ENCODE peak calls at places on chromosome 1, in seven cellular contexts. One of them, this sample, is unnamed.

GRCh38 chr1:203915811-203916210 is 54.4 kb downstream of the SNRPE start:
- DNase-seq in GM06990: no peak
- DNase-seq in aorta: no peak
- DNase-seq in left ventricle myocardium inferior: no peak
- DNase-seq in thoracic aorta: no peak
- DNase-seq in fibroblast of lung: peak; percentile 73
- DNase-seq in psoas muscle: no peak
- DNase-seq in this sample: no peak

GRCh38 chr1:177600936-177601335 is 368.9 kb downstream of the SEC16B start:
- DNase-seq in GM06990: no peak
- DNase-seq in aorta: no peak
- DNase-seq in left ventricle myocardium inferior: no peak
- DNase-seq in thoracic aorta: no peak
- DNase-seq in fibroblast of lung: no peak
- DNase-seq in psoas muscle: no peak
- DNase-seq in this sample: no peak

GRCh38 chr1:14328687-14329086 is 269.8 kb upstream of the KAZN start:
- DNase-seq in GM06990: no peak
- DNase-seq in aorta: no peak
- DNase-seq in left ventricle myocardium inferior: no peak
- DNase-seq in thoracic aorta: no peak
- DNase-seq in fibroblast of lung: peak; percentile 22
- DNase-seq in psoas muscle: no peak
- DNase-seq in this sample: no peak

GRCh38 chr1:10283318-10283984 is 73.1 kb downstream of the KIF1B start:
- DNase-seq in GM06990: peak; percentile 39
- DNase-seq in aorta: no peak
- DNase-seq in left ventricle myocardium inferior: no peak
- DNase-seq in thoracic aorta: no peak
- DNase-seq in fibroblast of lung: peak; percentile 35
- DNase-seq in psoas muscle: no peak
- DNase-seq in this sample: no peak

GRCh38 chr1:226736908-226737818 is 1.9 kb downstream of the ITPKB start:
- DNase-seq in GM06990: peak; percentile 70
- DNase-seq in aorta: peak; percentile 71
- DNase-seq in left ventricle myocardium inferior: peak; percentile 39
- DNase-seq in thoracic aorta: no peak
- DNase-seq in fibroblast of lung: peak; percentile 51
- DNase-seq in psoas muscle: peak; percentile 49
- DNase-seq in this sample: peak; percentile 58

GRCh38 chr1:16213013-16213412 is 561 bp upstream of the ARHGEF19 start:
- DNase-seq in GM06990: no peak
- DNase-seq in aorta: no peak
- DNase-seq in left ventricle myocardium inferior: no peak
- DNase-seq in thoracic aorta: no peak
- DNase-seq in fibroblast of lung: no peak
- DNase-seq in psoas muscle: no peak
- DNase-seq in this sample: no peak

GRCh38 chr1:227749225-227749624 is 14.0 kb downstream of the SNAP47 start:
- DNase-seq in GM06990: no peak
- DNase-seq in aorta: no peak
- DNase-seq in left ventricle myocardium inferior: no peak
- DNase-seq in thoracic aorta: no peak
- DNase-seq in fibroblast of lung: no peak
- DNase-seq in psoas muscle: no peak
- DNase-seq in this sample: no peak

GRCh38 chr1:94589728-94590127 is 48.2 kb upstream of the F3 start:
- DNase-seq in GM06990: no peak
- DNase-seq in aorta: no peak
- DNase-seq in left ventricle myocardium inferior: no peak
- DNase-seq in thoracic aorta: no peak
- DNase-seq in fibroblast of lung: no peak
- DNase-seq in psoas muscle: no peak
- DNase-seq in this sample: no peak

GRCh38 chr1:7044471-7044805 is 259.2 kb downstream of the CAMTA1 start:
- DNase-seq in GM06990: no peak
- DNase-seq in aorta: no peak
- DNase-seq in left ventricle myocardium inferior: no peak
- DNase-seq in thoracic aorta: no peak
- DNase-seq in fibroblast of lung: no peak
- DNase-seq in psoas muscle: no peak
- DNase-seq in this sample: no peak

GRCh38 chr1:212179394-212180076 is 105.7 kb upstream of the PPP2R5A start:
- DNase-seq in GM06990: no peak
- DNase-seq in aorta: no peak
- DNase-seq in left ventricle myocardium inferior: no peak
- DNase-seq in thoracic aorta: no peak
- DNase-seq in fibroblast of lung: peak; percentile 95
- DNase-seq in psoas muscle: no peak
- DNase-seq in this sample: no peak

GRCh38 chr1:59686574-59686973 is 128.2 kb upstream of the HOOK1 start:
- DNase-seq in GM06990: no peak
- DNase-seq in aorta: no peak
- DNase-seq in left ventricle myocardium inferior: no peak
- DNase-seq in thoracic aorta: no peak
- DNase-seq in fibroblast of lung: no peak
- DNase-seq in psoas muscle: no peak
- DNase-seq in this sample: no peak
- H3K4me3 ChIP-seq in GM06990: no peak overlapping the region
- H3K4me3 ChIP-seq in aorta: no peak overlapping the region
- H3K4me3 ChIP-seq in left ventricle myocardium inferior: no peak overlapping the region
- H3K4me3 ChIP-seq in thoracic aorta: no peak overlapping the region
- H3K4me3 ChIP-seq in fibroblast of lung: no peak overlapping the region
- H3K4me3 ChIP-seq in psoas muscle: peak overlapping the region; percentile 10
- H3K4me3 ChIP-seq in this sample: no peak overlapping the region

GRCh38 chr1:205251576-205251975 is 23.8 kb downstream of the TMCC2 start:
- DNase-seq in GM06990: no peak
- DNase-seq in aorta: no peak
- DNase-seq in left ventricle myocardium inferior: no peak
- DNase-seq in thoracic aorta: no peak
- DNase-seq in fibroblast of lung: peak; percentile 61
- DNase-seq in psoas muscle: no peak
- DNase-seq in this sample: no peak
- H3K4me3 ChIP-seq in GM06990: no peak overlapping the region
- H3K4me3 ChIP-seq in aorta: no peak overlapping the region
- H3K4me3 ChIP-seq in left ventricle myocardium inferior: no peak overlapping the region
- H3K4me3 ChIP-seq in thoracic aorta: no peak overlapping the region
- H3K4me3 ChIP-seq in fibroblast of lung: no peak overlapping the region
- H3K4me3 ChIP-seq in psoas muscle: no peak overlapping the region
- H3K4me3 ChIP-seq in this sample: no peak overlapping the region

DNA sequence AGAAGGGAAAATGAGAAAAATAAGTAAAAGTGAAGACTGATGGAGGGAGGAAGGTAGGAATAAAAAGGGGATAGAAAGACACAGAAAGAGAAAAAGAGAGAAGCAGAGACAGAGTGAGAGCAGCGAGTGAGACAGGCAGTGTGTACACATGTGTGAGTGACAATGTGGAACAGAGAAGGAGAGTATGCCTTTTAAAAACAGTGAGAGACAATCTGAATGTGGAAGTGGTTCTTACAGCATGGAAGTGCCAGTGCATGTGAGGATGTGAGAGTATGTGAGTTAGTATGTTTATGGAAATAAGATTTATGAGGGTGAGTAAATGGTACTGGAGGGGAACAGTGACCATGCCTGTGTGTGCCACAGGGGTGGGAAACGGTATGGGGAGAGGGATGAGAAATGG is 1.2 kb downstream of the NEGR1 start:
- DNase-seq in GM06990: no peak
- DNase-seq in aorta: no peak
- DNase-seq in left ventricle myocardium inferior: no peak
- DNase-seq in thoracic aorta: no peak
- DNase-seq in fibroblast of lung: no peak
- DNase-seq in psoas muscle: no peak
- DNase-seq in this sample: no peak
- H3K4me3 ChIP-seq in GM06990: no peak overlapping the region
- H3K4me3 ChIP-seq in aorta: no peak overlapping the region
- H3K4me3 ChIP-seq in left ventricle myocardium inferior: peak overlapping the region; percentile 85
- H3K4me3 ChIP-seq in thoracic aorta: peak overlapping the region; percentile 77
- H3K4me3 ChIP-seq in fibroblast of lung: peak overlapping the region; percentile 5
- H3K4me3 ChIP-seq in psoas muscle: peak overlapping the region; percentile 81
- H3K4me3 ChIP-seq in this sample: peak overlapping the region; percentile 79

GRCh38 chr1:116380499-116381316 is 7.7 kb downstream of the ATP1A1 start:
- DNase-seq in GM06990: no peak
- DNase-seq in aorta: no peak
- DNase-seq in left ventricle myocardium inferior: no peak
- DNase-seq in thoracic aorta: peak; percentile 11
- DNase-seq in fibroblast of lung: no peak
- DNase-seq in psoas muscle: no peak
- DNase-seq in this sample: no peak

GRCh38 chr1:116382321-116382720 is 9.3 kb downstream of the ATP1A1 start:
- DNase-seq in GM06990: no peak
- DNase-seq in aorta: no peak
- DNase-seq in left ventricle myocardium inferior: no peak
- DNase-seq in thoracic aorta: no peak
- DNase-seq in fibroblast of lung: peak; percentile 75
- DNase-seq in psoas muscle: no peak
- DNase-seq in this sample: no peak

GRCh38 chr1:116377564-116378529 is 4.8 kb downstream of the ATP1A1 start:
- DNase-seq in GM06990: peak; percentile 78
- DNase-seq in aorta: peak; percentile 74
- DNase-seq in left ventricle myocardium inferior: peak; percentile 78
- DNase-seq in thoracic aorta: no peak
- DNase-seq in fibroblast of lung: peak; percentile 96
- DNase-seq in psoas muscle: peak; percentile 75
- DNase-seq in this sample: peak; percentile 90

GRCh38 chr1:116379057-116379630 is 6.1 kb downstream of the ATP1A1 start:
- DNase-seq in GM06990: no peak
- DNase-seq in aorta: no peak
- DNase-seq in left ventricle myocardium inferior: no peak
- DNase-seq in thoracic aorta: no peak
- DNase-seq in fibroblast of lung: no peak
- DNase-seq in psoas muscle: no peak
- DNase-seq in this sample: peak; percentile 52

GRCh38 chr1:116379674-116380498 is 6.8 kb downstream of the ATP1A1 start:
- DNase-seq in GM06990: no peak
- DNase-seq in aorta: no peak
- DNase-seq in left ventricle myocardium inferior: no peak
- DNase-seq in thoracic aorta: no peak
- DNase-seq in fibroblast of lung: no peak
- DNase-seq in psoas muscle: no peak
- DNase-seq in this sample: no peak
- H3K4me3 ChIP-seq in GM06990: peak overlapping the region; percentile 11
- H3K4me3 ChIP-seq in aorta: no peak overlapping the region
- H3K4me3 ChIP-seq in left ventricle myocardium inferior: no peak overlapping the region
- H3K4me3 ChIP-seq in thoracic aorta: no peak overlapping the region
- H3K4me3 ChIP-seq in fibroblast of lung: no peak overlapping the region
- H3K4me3 ChIP-seq in psoas muscle: no peak overlapping the region
- H3K4me3 ChIP-seq in this sample: no peak overlapping the region

DNA sequence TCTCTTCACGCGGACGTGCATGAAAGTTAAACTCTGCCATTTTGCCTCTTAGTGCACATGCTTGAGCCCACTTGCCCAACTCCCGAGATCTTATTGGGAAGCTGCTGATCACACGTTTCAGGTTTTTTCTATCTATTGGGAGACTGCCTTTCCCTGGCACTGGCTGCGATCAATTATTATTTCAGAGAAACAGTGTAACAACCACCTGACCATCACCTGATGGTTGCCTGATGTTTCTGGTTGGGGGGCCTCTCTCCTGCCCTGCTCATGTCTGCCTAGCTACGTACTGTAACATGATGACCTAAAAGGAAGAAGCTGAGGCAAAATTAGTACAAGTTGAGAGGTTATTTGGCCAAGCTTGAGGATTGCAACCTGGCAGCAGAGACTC is 58.2 kb downstream of the OLFML3 start:
- DNase-seq in GM06990: no peak
- DNase-seq in aorta: no peak
- DNase-seq in left ventricle myocardium inferior: no peak
- DNase-seq in thoracic aorta: no peak
- DNase-seq in fibroblast of lung: no peak
- DNase-seq in psoas muscle: no peak
- DNase-seq in this sample: no peak
- H3K4me3 ChIP-seq in GM06990: no peak overlapping the region
- H3K4me3 ChIP-seq in aorta: no peak overlapping the region
- H3K4me3 ChIP-seq in left ventricle myocardium inferior: no peak overlapping the region
- H3K4me3 ChIP-seq in thoracic aorta: no peak overlapping the region
- H3K4me3 ChIP-seq in fibroblast of lung: no peak overlapping the region
- H3K4me3 ChIP-seq in psoas muscle: no peak overlapping the region
- H3K4me3 ChIP-seq in this sample: no peak overlapping the region

This sample was measured in testis.